ENCODE peak calls at places on chromosome 18, in four cellular contexts. A is A549, U is K562, W is HepG2. L is an unnamed sample.

GRCh38 chr18:56085561-56085960 is 497.6 kb upstream of the TCF4 start:
- DNase-seq in A (no peak), U (no peak), W (no peak), L (no peak)

GRCh38 chr18:45330170-45330594 is 285.1 kb upstream of the SLC14A2 start:
- DNase-seq in A (no peak), U (no peak), W (no peak), L (no peak)

GRCh38 chr18:35624140-35624539 is 42.6 kb downstream of the GALNT1 start:
- DNase-seq in A (no peak), U (no peak), W (no peak), L (peak)

GRCh38 chr18:78727877-78728276 is 251.7 kb upstream of the SALL3 start:
- DNase-seq in A (no peak), U (no peak), W (no peak), L (no peak)

GRCh38 chr18:50090370-50091312 is 104.3 kb downstream of the MYO5B start:
- DNase-seq in A (no peak), U (no peak), W (peak), L (no peak)

GRCh38 chr18:73962251-73962650 is 185.4 kb downstream of the FBXO15 start:
- DNase-seq in A (no peak), U (no peak), W (no peak), L (no peak)

GRCh38 chr18:54740146-54740844 is 88.0 kb upstream of the RAB27B start:
- DNase-seq in A (peak), U (no peak), W (no peak), L (no peak)

GRCh38 chr18:61274561-61274960 is 58.7 kb upstream of the CDH20 start:
- DNase-seq in A (no peak), U (no peak), W (no peak), L (no peak)

GRCh38 chr18:36349552-36349951 is 52.0 kb downstream of the FHOD3 start:
- DNase-seq in A (peak), U (no peak), W (no peak), L (no peak)

GRCh38 chr18:8780227-8780626 is 74.9 kb downstream of the MTCL1 start:
- DNase-seq in A (no peak), U (no peak), W (no peak), L (no peak)

GRCh38 chr18:66872277-66872676 is 268.4 kb upstream of the CDH19 start:
- DNase-seq in A (peak), U (no peak), W (no peak), L (no peak)

GRCh38 chr18:46334200-46334553 is 230.0 kb downstream of the HAUS1 start:
- DNase-seq in A (no peak), U (no peak), W (no peak), L (no peak)

GRCh38 chr18:42850174-42850766 is 265.2 kb downstream of the RIT2 start:
- DNase-seq in A (no peak), U (no peak), W (no peak), L (no peak)

GRCh38 chr18:51278045-51278649 is 80.7 kb upstream of the MEX3C start:
- DNase-seq in A (peak), U (peak), W (peak), L (no peak)

GRCh38 chr18:42931501-42931900 is 184.0 kb downstream of the RIT2 start:
- DNase-seq in A (no peak), U (no peak), W (no peak), L (no peak)

GRCh38 chr18:72869786-72870185 is 2.0 kb upstream of the NETO1 start:
- DNase-seq in A (no peak), U (no peak), W (no peak), L (no peak)

GRCh38 chr18:78430171-78430857 is 549.3 kb upstream of the SALL3 start:
- DNase-seq in A (no peak), U (peak), W (no peak), L (no peak)

GRCh38 chr18:5431836-5432575 is 111.8 kb downstream of the EPB41L3 start:
- DNase-seq in A (no peak), U (no peak), W (no peak), L (no peak)

GRCh38 chr18:28189400-28190239 is 12.7 kb upstream of the CDH2 start:
- DNase-seq in A (peak), U (peak), W (peak), L (peak)
- TF ChIP-seq CHD4 in A (no peak), U (no peak), W (no peak), L (no peak)

GRCh38 chr18:79964330-79965118 is at the start of gene HSBP1L1:
- DNase-seq in A (peak), U (no peak), W (peak), L (no peak)

GRCh38 chr18:79963658-79964329 is 649 bp upstream of the HSBP1L1 start:
- DNase-seq in A (no peak), U (no peak), W (no peak), L (no peak)

GRCh38 chr18:79962835-79963657 is 1.4 kb upstream of the HSBP1L1 start:
- DNase-seq in A (no peak), U (no peak), W (no peak), L (peak)

GRCh38 chr18:79962311-79962710 is 2.1 kb upstream of the HSBP1L1 start:
- DNase-seq in A (no peak), U (no peak), W (no peak), L (no peak)

DNA sequence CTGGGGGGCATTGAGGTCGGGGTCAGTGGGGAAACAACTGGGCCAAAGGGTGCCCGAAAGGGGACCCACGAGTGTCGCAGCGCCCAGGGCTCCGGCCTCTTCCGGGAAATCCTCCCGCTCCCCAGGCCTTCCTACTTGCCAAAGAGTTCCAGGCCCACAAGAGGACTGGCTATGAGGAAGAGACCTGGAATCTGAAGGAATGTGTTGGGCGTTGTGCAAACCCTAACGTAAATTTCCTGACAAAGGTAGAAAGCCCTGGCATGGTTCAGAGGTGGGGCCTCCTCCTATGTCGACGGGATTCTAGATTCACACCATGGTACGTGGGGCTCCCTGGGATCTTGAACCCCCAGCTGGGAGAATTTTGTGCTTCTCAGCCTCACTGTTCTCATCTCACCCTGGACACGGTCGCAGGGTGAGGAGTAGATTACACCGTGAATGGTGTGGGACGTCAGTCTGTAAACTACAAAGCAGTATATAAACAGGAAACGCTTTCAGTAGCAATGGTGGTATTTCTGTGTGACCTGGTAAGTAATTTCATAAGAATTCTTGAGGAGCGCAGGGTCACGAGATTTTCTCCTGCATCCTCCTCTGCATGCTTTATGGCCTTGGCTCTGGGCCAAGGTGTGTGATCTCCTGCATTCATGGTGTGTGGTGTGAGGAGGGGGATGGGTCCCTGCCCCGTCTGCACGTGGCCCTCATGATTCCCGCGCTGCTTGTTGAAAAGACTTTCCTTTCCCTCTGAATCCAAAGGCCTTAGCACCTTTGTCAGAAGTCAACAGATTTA is 868 bp downstream of the HSBP1L1 start:
- DNase-seq in A (peak), U (peak), W (peak), L (no peak)
- TF ChIP-seq CHD4 in A (no peak), U (no peak), W (no peak), L (no peak)

GRCh38 chr18:58592223-58593214 is 36.4 kb downstream of the ALPK2 start:
- DNase-seq in A (no peak), U (no peak), W (no peak), L (no peak)

GRCh38 chr18:58590827-58591226 is 38.1 kb downstream of the ALPK2 start:
- DNase-seq in A (no peak), U (peak), W (no peak), L (no peak)

GRCh38 chr18:58591286-58591685 is 37.6 kb downstream of the ALPK2 start:
- DNase-seq in A (no peak), U (no peak), W (no peak), L (no peak)

GRCh38 chr18:58586886-58587285 is 42.0 kb downstream of the ALPK2 start:
- DNase-seq in A (no peak), U (no peak), W (no peak), L (no peak)

GRCh38 chr18:58590231-58590630 is 38.7 kb downstream of the ALPK2 start:
- DNase-seq in A (no peak), U (no peak), W (peak), L (no peak)
- TF ChIP-seq CHD4 in A (no peak), U (no peak), W (no peak), L (no peak)

GRCh38 chr18:3806656-3807055 is 356.7 kb downstream of the TGIF1 start:
- DNase-seq in A (no peak), U (no peak), W (no peak), L (no peak)
- TF ChIP-seq CHD4 in A (no peak), U (no peak), W (no peak), L (no peak)

GRCh38 chr18:48929212-48929612 is 21.6 kb downstream of the SMAD7 start:
- DNase-seq in A (no peak), U (no peak), W (no peak), L (no peak)
- TF ChIP-seq CHD4 in A (no peak), U (no peak), W (no peak), L (no peak)

GRCh38 chr18:62899534-62899933 is 184.2 kb downstream of the PHLPP1 start:
- DNase-seq in A (no peak), U (no peak), W (no peak), L (no peak)

GRCh38 chr18:62900132-62900883 is 185.0 kb downstream of the PHLPP1 start:
- DNase-seq in A (no peak), U (no peak), W (no peak), L (no peak)

GRCh38 chr18:62894681-62895390 is 179.5 kb downstream of the PHLPP1 start:
- DNase-seq in A (no peak), U (no peak), W (no peak), L (no peak)

GRCh38 chr18:62898359-62898758 is 183.0 kb downstream of the PHLPP1 start:
- DNase-seq in A (no peak), U (no peak), W (peak), L (peak)

DNA sequence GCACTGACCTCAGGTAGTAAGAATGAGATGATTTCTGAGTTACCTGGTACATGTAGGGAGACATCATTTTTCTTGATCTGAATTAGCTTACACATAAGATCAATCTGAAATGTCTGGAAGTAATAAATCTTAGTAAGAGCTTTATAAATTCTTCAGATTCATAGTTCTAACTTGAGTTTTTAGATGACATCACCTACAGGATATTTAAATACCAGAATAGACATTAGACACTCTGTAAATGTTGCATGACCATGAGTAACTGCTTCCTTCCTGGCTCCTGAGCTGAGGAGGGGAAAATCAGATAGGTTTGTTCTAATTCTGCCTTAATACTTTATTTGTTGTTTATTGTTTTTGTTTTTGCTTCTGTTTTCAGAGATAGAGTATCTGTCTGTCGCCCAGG is 181.8 kb downstream of the PHLPP1 start:
- DNase-seq in A (no peak), U (no peak), W (no peak), L (no peak)
- TF ChIP-seq CHD4 in A (no peak), U (no peak), W (no peak), L (no peak)

GRCh38 chr18:58756596-58757240 is 85.5 kb downstream of the MALT1 start:
- DNase-seq in A (no peak), U (no peak), W (no peak), L (no peak)
- TF ChIP-seq CHD4 in A (no peak), U (no peak), W (no peak), L (no peak)

GRCh38 chr18:76767954-76768353 is 54.4 kb upstream of the ZNF236 start:
- DNase-seq in A (no peak), U (no peak), W (no peak), L (no peak)
- TF ChIP-seq CHD4 in A (no peak), U (no peak), W (no peak), L (no peak)